ENCODE peak calls at places on chromosomes 12 and 14, in five cellular contexts. One of them, this sample, is unnamed.

GRCh38 chr12:29320295-29321090 is 60.5 kb downstream of the ERGIC2 start:
- DNase-seq in AG04449: peak
- DNase-seq in LNCaP clone FGC: no peak
- DNase-seq in progenitor cell of endocrine pancreas: no peak
- DNase-seq in effector memory CD8-positive, alpha-beta T cell: no peak
- DNase-seq in this sample: no peak

GRCh38 chr14:101780390-101780789 is 18.9 kb downstream of the PPP2R5C start:
- DNase-seq in effector memory CD8-positive, alpha-beta T cell: no peak
- DNase-seq in progenitor cell of endocrine pancreas: no peak
- DNase-seq in AG04449: no peak
- DNase-seq in LNCaP clone FGC: no peak
- DNase-seq in this sample: no peak

GRCh38 chr12:646303-647038 is 16.8 kb downstream of the NINJ2 start:
- DNase-seq in effector memory CD8-positive, alpha-beta T cell: no peak
- DNase-seq in progenitor cell of endocrine pancreas: no peak
- DNase-seq in AG04449: no peak
- DNase-seq in LNCaP clone FGC: no peak
- DNase-seq in this sample: no peak

GRCh38 chr12:124809878-124810277 is 53.8 kb downstream of the SCARB1 start:
- DNase-seq in effector memory CD8-positive, alpha-beta T cell: no peak
- DNase-seq in progenitor cell of endocrine pancreas: no peak
- DNase-seq in AG04449: no peak
- DNase-seq in LNCaP clone FGC: no peak
- DNase-seq in this sample: no peak

GRCh38 chr12:120159509-120160237 is 34.8 kb downstream of the GCN1 start:
- DNase-seq in progenitor cell of endocrine pancreas: no peak
- DNase-seq in AG04449: no peak
- DNase-seq in LNCaP clone FGC: no peak
- DNase-seq in effector memory CD8-positive, alpha-beta T cell: no peak
- DNase-seq in this sample: no peak

GRCh38 chr12:25552681-25553080 is 402 bp downstream of the LMNTD1 start:
- DNase-seq in progenitor cell of endocrine pancreas: no peak
- DNase-seq in AG04449: peak
- DNase-seq in LNCaP clone FGC: no peak
- DNase-seq in effector memory CD8-positive, alpha-beta T cell: no peak
- DNase-seq in this sample: no peak

GRCh38 chr14:79281244-79282199 is 929.8 kb downstream of the DIO2 start:
- DNase-seq in effector memory CD8-positive, alpha-beta T cell: no peak
- DNase-seq in progenitor cell of endocrine pancreas: no peak
- DNase-seq in AG04449: no peak
- DNase-seq in LNCaP clone FGC: no peak
- DNase-seq in this sample: no peak

GRCh38 chr12:3150820-3151590 is 73.8 kb downstream of the TSPAN9 start:
- DNase-seq in AG04449: no peak
- DNase-seq in LNCaP clone FGC: peak
- DNase-seq in effector memory CD8-positive, alpha-beta T cell: no peak
- DNase-seq in progenitor cell of endocrine pancreas: no peak
- DNase-seq in this sample: no peak

GRCh38 chr14:71267691-71268090 is 360.4 kb downstream of the PCNX1 start:
- DNase-seq in effector memory CD8-positive, alpha-beta T cell: no peak
- DNase-seq in AG04449: no peak
- DNase-seq in LNCaP clone FGC: no peak
- DNase-seq in progenitor cell of endocrine pancreas: no peak
- DNase-seq in this sample: no peak

GRCh38 chr12:2274733-2275132 is 221.9 kb downstream of the CACNA1C start:
- DNase-seq in progenitor cell of endocrine pancreas: no peak
- DNase-seq in AG04449: no peak
- DNase-seq in effector memory CD8-positive, alpha-beta T cell: no peak
- DNase-seq in LNCaP clone FGC: no peak
- DNase-seq in this sample: no peak

GRCh38 chr12:96177013-96177412 is 17.2 kb upstream of the ELK3 start:
- DNase-seq in progenitor cell of endocrine pancreas: no peak
- DNase-seq in effector memory CD8-positive, alpha-beta T cell: no peak
- DNase-seq in LNCaP clone FGC: no peak
- DNase-seq in AG04449: no peak
- DNase-seq in this sample: peak

GRCh38 chr12:89250648-89251047 is 101.7 kb downstream of the DUSP6 start:
- DNase-seq in progenitor cell of endocrine pancreas: no peak
- DNase-seq in AG04449: no peak
- DNase-seq in LNCaP clone FGC: no peak
- DNase-seq in effector memory CD8-positive, alpha-beta T cell: no peak
- DNase-seq in this sample: no peak

GRCh38 chr12:87439990-87440827 is 589.0 kb downstream of the C12orf50 start:
- DNase-seq in AG04449: peak
- DNase-seq in LNCaP clone FGC: peak
- DNase-seq in effector memory CD8-positive, alpha-beta T cell: no peak
- DNase-seq in progenitor cell of endocrine pancreas: no peak
- DNase-seq in this sample: no peak

GRCh38 chr14:63614964-63615363 is 26.7 kb downstream of the WDR89 start:
- DNase-seq in effector memory CD8-positive, alpha-beta T cell: no peak
- DNase-seq in AG04449: peak
- DNase-seq in LNCaP clone FGC: no peak
- DNase-seq in progenitor cell of endocrine pancreas: no peak
- DNase-seq in this sample: no peak

GRCh38 chr14:41668346-41668745 is 61.7 kb downstream of the LRFN5 start:
- DNase-seq in AG04449: no peak
- DNase-seq in progenitor cell of endocrine pancreas: no peak
- DNase-seq in LNCaP clone FGC: no peak
- DNase-seq in effector memory CD8-positive, alpha-beta T cell: no peak
- DNase-seq in this sample: no peak

GRCh38 chr12:127509066-127509778 is 757.7 kb upstream of the TMEM132C start:
- DNase-seq in AG04449: peak
- DNase-seq in progenitor cell of endocrine pancreas: no peak
- DNase-seq in effector memory CD8-positive, alpha-beta T cell: no peak
- DNase-seq in LNCaP clone FGC: no peak
- DNase-seq in this sample: no peak

GRCh38 chr12:76866726-76867125 is 12.1 kb downstream of the CSRP2 start:
- DNase-seq in progenitor cell of endocrine pancreas: no peak
- DNase-seq in AG04449: no peak
- DNase-seq in effector memory CD8-positive, alpha-beta T cell: no peak
- DNase-seq in LNCaP clone FGC: no peak
- DNase-seq in this sample: no peak

GRCh38 chr14:33899723-33900341 is 51.0 kb downstream of the EGLN3 start:
- DNase-seq in effector memory CD8-positive, alpha-beta T cell: no peak
- DNase-seq in LNCaP clone FGC: no peak
- DNase-seq in AG04449: no peak
- DNase-seq in progenitor cell of endocrine pancreas: no peak
- DNase-seq in this sample: no peak

GRCh38 chr14:104424406-104425072 is 155.0 kb upstream of the C14orf180 start:
- DNase-seq in progenitor cell of endocrine pancreas: no peak
- DNase-seq in LNCaP clone FGC: no peak
- DNase-seq in AG04449: no peak
- DNase-seq in effector memory CD8-positive, alpha-beta T cell: no peak
- DNase-seq in this sample: no peak

GRCh38 chr12:122517877-122518276 is 8.9 kb downstream of the RSRC2 start:
- DNase-seq in progenitor cell of endocrine pancreas: no peak
- DNase-seq in AG04449: peak
- DNase-seq in effector memory CD8-positive, alpha-beta T cell: no peak
- DNase-seq in LNCaP clone FGC: no peak
- DNase-seq in this sample: no peak

GRCh38 chr12:124730455-124730932 is 133.2 kb downstream of the SCARB1 start:
- DNase-seq in LNCaP clone FGC: peak
- DNase-seq in progenitor cell of endocrine pancreas: no peak
- DNase-seq in effector memory CD8-positive, alpha-beta T cell: no peak
- DNase-seq in AG04449: no peak
- DNase-seq in this sample: no peak

GRCh38 chr12:122059203-122059960 is 19.2 kb upstream of the MLXIP start:
- DNase-seq in LNCaP clone FGC: no peak
- DNase-seq in effector memory CD8-positive, alpha-beta T cell: no peak
- DNase-seq in AG04449: no peak
- DNase-seq in progenitor cell of endocrine pancreas: no peak
- DNase-seq in this sample: no peak

GRCh38 chr14:50785506-50786063 is 45.4 kb downstream of the NIN start:
- DNase-seq in AG04449: no peak
- DNase-seq in effector memory CD8-positive, alpha-beta T cell: no peak
- DNase-seq in LNCaP clone FGC: no peak
- DNase-seq in progenitor cell of endocrine pancreas: no peak
- DNase-seq in this sample: no peak

GRCh38 chr14:74723134-74723533 is 10.2 kb downstream of the FCF1 start:
- DNase-seq in AG04449: no peak
- DNase-seq in LNCaP clone FGC: no peak
- DNase-seq in effector memory CD8-positive, alpha-beta T cell: no peak
- DNase-seq in progenitor cell of endocrine pancreas: no peak
- DNase-seq in this sample: no peak

GRCh38 chr12:111185889-111186227 is 183.0 kb downstream of the PHETA1 start:
- DNase-seq in LNCaP clone FGC: no peak
- DNase-seq in progenitor cell of endocrine pancreas: no peak
- DNase-seq in effector memory CD8-positive, alpha-beta T cell: no peak
- DNase-seq in AG04449: no peak
- DNase-seq in this sample: no peak

GRCh38 chr12:104695453-104696148 is 238.9 kb downstream of the CHST11 start:
- DNase-seq in progenitor cell of endocrine pancreas: no peak
- DNase-seq in LNCaP clone FGC: no peak
- DNase-seq in effector memory CD8-positive, alpha-beta T cell: peak
- DNase-seq in AG04449: peak
- DNase-seq in this sample: peak

GRCh38 chr14:86055512-86055911 is 525.6 kb downstream of the FLRT2 start:
- DNase-seq in AG04449: no peak
- DNase-seq in progenitor cell of endocrine pancreas: no peak
- DNase-seq in LNCaP clone FGC: peak
- DNase-seq in effector memory CD8-positive, alpha-beta T cell: no peak
- DNase-seq in this sample: no peak

GRCh38 chr12:126362964-126363363 is 1297.7 kb downstream of the AACS start:
- DNase-seq in effector memory CD8-positive, alpha-beta T cell: no peak
- DNase-seq in AG04449: no peak
- DNase-seq in LNCaP clone FGC: no peak
- DNase-seq in progenitor cell of endocrine pancreas: no peak
- DNase-seq in this sample: no peak

GRCh38 chr14:50773632-50774541 is 57.1 kb downstream of the NIN start:
- DNase-seq in progenitor cell of endocrine pancreas: peak
- DNase-seq in AG04449: no peak
- DNase-seq in effector memory CD8-positive, alpha-beta T cell: no peak
- DNase-seq in LNCaP clone FGC: no peak
- DNase-seq in this sample: no peak

GRCh38 chr14:88986146-88986841 is 161.8 kb downstream of the TTC8 start:
- DNase-seq in LNCaP clone FGC: no peak
- DNase-seq in AG04449: no peak
- DNase-seq in progenitor cell of endocrine pancreas: no peak
- DNase-seq in effector memory CD8-positive, alpha-beta T cell: no peak
- DNase-seq in this sample: no peak

GRCh38 chr14:99213101-99213500 is 58.9 kb downstream of the BCL11B start:
- DNase-seq in AG04449: peak
- DNase-seq in LNCaP clone FGC: no peak
- DNase-seq in effector memory CD8-positive, alpha-beta T cell: no peak
- DNase-seq in progenitor cell of endocrine pancreas: no peak
- DNase-seq in this sample: no peak

GRCh38 chr12:119869720-119870119 is 7.4 kb downstream of the CIT start:
- DNase-seq in effector memory CD8-positive, alpha-beta T cell: no peak
- DNase-seq in LNCaP clone FGC: no peak
- DNase-seq in progenitor cell of endocrine pancreas: no peak
- DNase-seq in AG04449: peak
- DNase-seq in this sample: no peak

GRCh38 chr12:17928708-17929366 is 161.2 kb downstream of the RERGL start:
- DNase-seq in progenitor cell of endocrine pancreas: no peak
- DNase-seq in LNCaP clone FGC: peak
- DNase-seq in effector memory CD8-positive, alpha-beta T cell: no peak
- DNase-seq in AG04449: peak
- DNase-seq in this sample: no peak

GRCh38 chr12:106302401-106303201 is at the start of gene TCP11L2:
- DNase-seq in effector memory CD8-positive, alpha-beta T cell: peak
- DNase-seq in progenitor cell of endocrine pancreas: peak
- DNase-seq in LNCaP clone FGC: no peak
- DNase-seq in AG04449: no peak
- DNase-seq in this sample: peak

GRCh38 chr12:86137936-86138335 is 118.3 kb downstream of the MGAT4C start:
- DNase-seq in LNCaP clone FGC: no peak
- DNase-seq in progenitor cell of endocrine pancreas: no peak
- DNase-seq in AG04449: peak
- DNase-seq in effector memory CD8-positive, alpha-beta T cell: no peak
- DNase-seq in this sample: no peak

GRCh38 chr12:11729439-11730150 is 80.1 kb downstream of the ETV6 start:
- DNase-seq in effector memory CD8-positive, alpha-beta T cell: no peak
- DNase-seq in LNCaP clone FGC: no peak
- DNase-seq in progenitor cell of endocrine pancreas: no peak
- DNase-seq in AG04449: no peak
- DNase-seq in this sample: no peak

This sample was measured in CD4-positive, alpha-beta memory T cell.